ENCODE peak calls at places on chromosomes 5 and 9, in five cellular contexts. One of them, this sample, is unnamed.

GRCh38 chr5:52867809-52868208 is 80.1 kb downstream of the ITGA1 start:
- DNase-seq in NCI-H1105: no peak
- DNase-seq in nephron progenitor cell: no peak
- DNase-seq in stimulated activated CD4-positive, alpha-beta T cell treated with anti-CD3 and anti-CD28 coated beads, Interleukin-15, amount 100 ng/mL, for 1 hour: no peak
- DNase-seq in activated CD4-positive, alpha-beta T cell treated with anti-CD3 and anti-CD28 coated beads for 24 hours: no peak
- DNase-seq in this sample: no peak

GRCh38 chr5:132497488-132497997 is 7.0 kb upstream of the IRF1 start:
- DNase-seq in NCI-H1105: no peak
- DNase-seq in nephron progenitor cell: no peak
- DNase-seq in stimulated activated CD4-positive, alpha-beta T cell treated with anti-CD3 and anti-CD28 coated beads, Interleukin-15, amount 100 ng/mL, for 1 hour: no peak
- DNase-seq in activated CD4-positive, alpha-beta T cell treated with anti-CD3 and anti-CD28 coated beads for 24 hours: no peak
- DNase-seq in this sample: no peak

GRCh38 chr5:103511554-103511885 is 51.1 kb downstream of the NUDT12 start:
- DNase-seq in NCI-H1105: no peak
- DNase-seq in nephron progenitor cell: no peak
- DNase-seq in stimulated activated CD4-positive, alpha-beta T cell treated with anti-CD3 and anti-CD28 coated beads, Interleukin-15, amount 100 ng/mL, for 1 hour: no peak
- DNase-seq in activated CD4-positive, alpha-beta T cell treated with anti-CD3 and anti-CD28 coated beads for 24 hours: no peak
- DNase-seq in this sample: no peak

GRCh38 chr5:141172381-141173204 is at the start of gene PCDHB7:
- DNase-seq in NCI-H1105: no peak
- DNase-seq in nephron progenitor cell: peak; percentile 29
- DNase-seq in stimulated activated CD4-positive, alpha-beta T cell treated with anti-CD3 and anti-CD28 coated beads, Interleukin-15, amount 100 ng/mL, for 1 hour: no peak
- DNase-seq in activated CD4-positive, alpha-beta T cell treated with anti-CD3 and anti-CD28 coated beads for 24 hours: no peak
- DNase-seq in this sample: no peak

GRCh38 chr9:25206027-25206426 is 472.2 kb downstream of the TUSC1 start:
- DNase-seq in NCI-H1105: no peak
- DNase-seq in nephron progenitor cell: no peak
- DNase-seq in stimulated activated CD4-positive, alpha-beta T cell treated with anti-CD3 and anti-CD28 coated beads, Interleukin-15, amount 100 ng/mL, for 1 hour: no peak
- DNase-seq in activated CD4-positive, alpha-beta T cell treated with anti-CD3 and anti-CD28 coated beads for 24 hours: no peak
- DNase-seq in this sample: no peak

GRCh38 chr5:66891184-66891925 is 295.2 kb downstream of the MAST4 start:
- DNase-seq in NCI-H1105: no peak
- DNase-seq in nephron progenitor cell: no peak
- DNase-seq in stimulated activated CD4-positive, alpha-beta T cell treated with anti-CD3 and anti-CD28 coated beads, Interleukin-15, amount 100 ng/mL, for 1 hour: no peak
- DNase-seq in activated CD4-positive, alpha-beta T cell treated with anti-CD3 and anti-CD28 coated beads for 24 hours: no peak
- DNase-seq in this sample: no peak

GRCh38 chr5:17178316-17178715 is 39.1 kb upstream of the BASP1 start:
- DNase-seq in NCI-H1105: no peak
- DNase-seq in nephron progenitor cell: no peak
- DNase-seq in stimulated activated CD4-positive, alpha-beta T cell treated with anti-CD3 and anti-CD28 coated beads, Interleukin-15, amount 100 ng/mL, for 1 hour: no peak
- DNase-seq in activated CD4-positive, alpha-beta T cell treated with anti-CD3 and anti-CD28 coated beads for 24 hours: no peak
- DNase-seq in this sample: no peak

GRCh38 chr9:120714846-120715231 is 569 bp upstream of the MEGF9 start:
- DNase-seq in NCI-H1105: no peak
- DNase-seq in nephron progenitor cell: peak; percentile 27
- DNase-seq in stimulated activated CD4-positive, alpha-beta T cell treated with anti-CD3 and anti-CD28 coated beads, Interleukin-15, amount 100 ng/mL, for 1 hour: no peak
- DNase-seq in activated CD4-positive, alpha-beta T cell treated with anti-CD3 and anti-CD28 coated beads for 24 hours: no peak
- DNase-seq in this sample: no peak

GRCh38 chr5:16180789-16181082 is 1.1 kb upstream of the MARCHF11 start:
- DNase-seq in NCI-H1105: no peak
- DNase-seq in nephron progenitor cell: no peak
- DNase-seq in stimulated activated CD4-positive, alpha-beta T cell treated with anti-CD3 and anti-CD28 coated beads, Interleukin-15, amount 100 ng/mL, for 1 hour: no peak
- DNase-seq in activated CD4-positive, alpha-beta T cell treated with anti-CD3 and anti-CD28 coated beads for 24 hours: no peak
- DNase-seq in this sample: no peak

GRCh38 chr9:132114102-132114707 is 34.5 kb upstream of the MED27 start:
- DNase-seq in NCI-H1105: no peak
- DNase-seq in nephron progenitor cell: peak; percentile 97
- DNase-seq in stimulated activated CD4-positive, alpha-beta T cell treated with anti-CD3 and anti-CD28 coated beads, Interleukin-15, amount 100 ng/mL, for 1 hour: peak; percentile 10
- DNase-seq in activated CD4-positive, alpha-beta T cell treated with anti-CD3 and anti-CD28 coated beads for 24 hours: peak; percentile 33
- DNase-seq in this sample: no peak

GRCh38 chr5:177959315-177959714 is 36.7 kb downstream of the PROP1 start:
- DNase-seq in NCI-H1105: no peak
- DNase-seq in nephron progenitor cell: no peak
- DNase-seq in stimulated activated CD4-positive, alpha-beta T cell treated with anti-CD3 and anti-CD28 coated beads, Interleukin-15, amount 100 ng/mL, for 1 hour: no peak
- DNase-seq in activated CD4-positive, alpha-beta T cell treated with anti-CD3 and anti-CD28 coated beads for 24 hours: no peak
- DNase-seq in this sample: no peak

GRCh38 chr5:33423018-33423630 is 17.6 kb upstream of the TARS1 start:
- DNase-seq in NCI-H1105: no peak
- DNase-seq in nephron progenitor cell: no peak
- DNase-seq in stimulated activated CD4-positive, alpha-beta T cell treated with anti-CD3 and anti-CD28 coated beads, Interleukin-15, amount 100 ng/mL, for 1 hour: no peak
- DNase-seq in activated CD4-positive, alpha-beta T cell treated with anti-CD3 and anti-CD28 coated beads for 24 hours: no peak
- DNase-seq in this sample: no peak

GRCh38 chr9:134915046-134915930 is 2.4 kb downstream of the FCN1 start:
- DNase-seq in NCI-H1105: no peak
- DNase-seq in nephron progenitor cell: no peak
- DNase-seq in stimulated activated CD4-positive, alpha-beta T cell treated with anti-CD3 and anti-CD28 coated beads, Interleukin-15, amount 100 ng/mL, for 1 hour: no peak
- DNase-seq in activated CD4-positive, alpha-beta T cell treated with anti-CD3 and anti-CD28 coated beads for 24 hours: no peak
- DNase-seq in this sample: no peak

GRCh38 chr9:38066167-38066906 is 2.7 kb downstream of the SHB start:
- DNase-seq in NCI-H1105: peak; percentile 9
- DNase-seq in nephron progenitor cell: no peak
- DNase-seq in stimulated activated CD4-positive, alpha-beta T cell treated with anti-CD3 and anti-CD28 coated beads, Interleukin-15, amount 100 ng/mL, for 1 hour: no peak
- DNase-seq in activated CD4-positive, alpha-beta T cell treated with anti-CD3 and anti-CD28 coated beads for 24 hours: no peak
- DNase-seq in this sample: no peak

GRCh38 chr5:39167973-39168345 is 51.4 kb downstream of the FYB1 start:
- DNase-seq in NCI-H1105: no peak
- DNase-seq in nephron progenitor cell: no peak
- DNase-seq in stimulated activated CD4-positive, alpha-beta T cell treated with anti-CD3 and anti-CD28 coated beads, Interleukin-15, amount 100 ng/mL, for 1 hour: no peak
- DNase-seq in activated CD4-positive, alpha-beta T cell treated with anti-CD3 and anti-CD28 coated beads for 24 hours: no peak
- DNase-seq in this sample: no peak

GRCh38 chr5:134525687-134526482 is 415 bp downstream of the JADE2 start:
- DNase-seq in NCI-H1105: peak; percentile 12
- DNase-seq in nephron progenitor cell: peak; percentile 71
- DNase-seq in stimulated activated CD4-positive, alpha-beta T cell treated with anti-CD3 and anti-CD28 coated beads, Interleukin-15, amount 100 ng/mL, for 1 hour: peak; percentile 37
- DNase-seq in activated CD4-positive, alpha-beta T cell treated with anti-CD3 and anti-CD28 coated beads for 24 hours: peak; percentile 27
- DNase-seq in this sample: no peak

GRCh38 chr5:132422720-132423442 is 53.4 kb downstream of the SLC22A5 start:
- DNase-seq in NCI-H1105: no peak
- DNase-seq in nephron progenitor cell: no peak
- DNase-seq in stimulated activated CD4-positive, alpha-beta T cell treated with anti-CD3 and anti-CD28 coated beads, Interleukin-15, amount 100 ng/mL, for 1 hour: no peak
- DNase-seq in activated CD4-positive, alpha-beta T cell treated with anti-CD3 and anti-CD28 coated beads for 24 hours: no peak
- DNase-seq in this sample: no peak

GRCh38 chr9:114417511-114417910 is 29.7 kb upstream of the AKNA start:
- DNase-seq in NCI-H1105: no peak
- DNase-seq in nephron progenitor cell: no peak
- DNase-seq in stimulated activated CD4-positive, alpha-beta T cell treated with anti-CD3 and anti-CD28 coated beads, Interleukin-15, amount 100 ng/mL, for 1 hour: no peak
- DNase-seq in activated CD4-positive, alpha-beta T cell treated with anti-CD3 and anti-CD28 coated beads for 24 hours: no peak
- DNase-seq in this sample: no peak

GRCh38 chr9:98833090-98833956 is 25.9 kb downstream of the GALNT12 start:
- DNase-seq in NCI-H1105: no peak
- DNase-seq in nephron progenitor cell: no peak
- DNase-seq in stimulated activated CD4-positive, alpha-beta T cell treated with anti-CD3 and anti-CD28 coated beads, Interleukin-15, amount 100 ng/mL, for 1 hour: no peak
- DNase-seq in activated CD4-positive, alpha-beta T cell treated with anti-CD3 and anti-CD28 coated beads for 24 hours: no peak
- DNase-seq in this sample: no peak

GRCh38 chr9:98401140-98402025 is 145.9 kb upstream of the TBC1D2 start:
- DNase-seq in NCI-H1105: no peak
- DNase-seq in nephron progenitor cell: no peak
- DNase-seq in stimulated activated CD4-positive, alpha-beta T cell treated with anti-CD3 and anti-CD28 coated beads, Interleukin-15, amount 100 ng/mL, for 1 hour: no peak
- DNase-seq in activated CD4-positive, alpha-beta T cell treated with anti-CD3 and anti-CD28 coated beads for 24 hours: no peak
- DNase-seq in this sample: no peak

GRCh38 chr5:95484421-95484820 is 70.4 kb downstream of the SKIC3 start:
- DNase-seq in NCI-H1105: no peak
- DNase-seq in nephron progenitor cell: no peak
- DNase-seq in stimulated activated CD4-positive, alpha-beta T cell treated with anti-CD3 and anti-CD28 coated beads, Interleukin-15, amount 100 ng/mL, for 1 hour: no peak
- DNase-seq in activated CD4-positive, alpha-beta T cell treated with anti-CD3 and anti-CD28 coated beads for 24 hours: no peak
- DNase-seq in this sample: no peak

GRCh38 chr5:58114324-58114723 is 345.6 kb downstream of the PLK2 start:
- DNase-seq in NCI-H1105: no peak
- DNase-seq in nephron progenitor cell: no peak
- DNase-seq in stimulated activated CD4-positive, alpha-beta T cell treated with anti-CD3 and anti-CD28 coated beads, Interleukin-15, amount 100 ng/mL, for 1 hour: no peak
- DNase-seq in activated CD4-positive, alpha-beta T cell treated with anti-CD3 and anti-CD28 coated beads for 24 hours: no peak
- DNase-seq in this sample: no peak

GRCh38 chr9:1460143-1460769 is 410.1 kb downstream of the DMRT2 start:
- DNase-seq in NCI-H1105: no peak
- DNase-seq in nephron progenitor cell: no peak
- DNase-seq in stimulated activated CD4-positive, alpha-beta T cell treated with anti-CD3 and anti-CD28 coated beads, Interleukin-15, amount 100 ng/mL, for 1 hour: no peak
- DNase-seq in activated CD4-positive, alpha-beta T cell treated with anti-CD3 and anti-CD28 coated beads for 24 hours: no peak
- DNase-seq in this sample: no peak

GRCh38 chr5:84088996-84089395 is 295.7 kb downstream of the EDIL3 start:
- DNase-seq in NCI-H1105: no peak
- DNase-seq in nephron progenitor cell: no peak
- DNase-seq in stimulated activated CD4-positive, alpha-beta T cell treated with anti-CD3 and anti-CD28 coated beads, Interleukin-15, amount 100 ng/mL, for 1 hour: no peak
- DNase-seq in activated CD4-positive, alpha-beta T cell treated with anti-CD3 and anti-CD28 coated beads for 24 hours: no peak
- DNase-seq in this sample: no peak

GRCh38 chr9:89605181-89606048 is 603 bp downstream of the GADD45G start:
- DNase-seq in NCI-H1105: peak; percentile 28
- DNase-seq in nephron progenitor cell: peak; percentile 60
- DNase-seq in stimulated activated CD4-positive, alpha-beta T cell treated with anti-CD3 and anti-CD28 coated beads, Interleukin-15, amount 100 ng/mL, for 1 hour: peak; percentile 49
- DNase-seq in activated CD4-positive, alpha-beta T cell treated with anti-CD3 and anti-CD28 coated beads for 24 hours: peak; percentile 43
- DNase-seq in this sample: no peak

GRCh38 chr5:111697215-111697614 is 59.8 kb downstream of the NREP start:
- DNase-seq in NCI-H1105: peak; percentile 32
- DNase-seq in nephron progenitor cell: no peak
- DNase-seq in stimulated activated CD4-positive, alpha-beta T cell treated with anti-CD3 and anti-CD28 coated beads, Interleukin-15, amount 100 ng/mL, for 1 hour: no peak
- DNase-seq in activated CD4-positive, alpha-beta T cell treated with anti-CD3 and anti-CD28 coated beads for 24 hours: no peak
- DNase-seq in this sample: no peak